ENCODE peak calls at places on chromosomes 13 and 19, in ten cellular contexts. X, O, D, E, C, T, Y, S, B and L are unnamed samples.

GRCh38 chr19:13507053-13507611 is 853 bp upstream of the CACNA1A start:
- DNase-seq in X (no peak), O (no peak), D (no peak), E (no peak), C (no peak), T (peak), Y (no peak), S (peak), B (peak), L (no peak)

GRCh38 chr19:50803633-50804419 is 13.6 kb downstream of the ACP4 start:
- DNase-seq in X (peak), O (peak), D (no peak), E (no peak), C (no peak), T (no peak), Y (peak), S (peak), B (peak), L (no peak)

GRCh38 chr19:956747-957451 is 27.2 kb upstream of the WDR18 start:
- DNase-seq in X (no peak), O (no peak), D (peak), E (no peak), C (no peak), T (peak), Y (no peak), S (peak), B (peak), L (no peak)

GRCh38 chr13:108478179-108478578 is 151.2 kb upstream of the MYO16 start:
- DNase-seq in X (no peak), O (no peak), D (no peak), E (no peak), C (no peak), T (no peak), Y (no peak), S (no peak), B (no peak), L (no peak)

GRCh38 chr13:95027638-95028037 is 273.6 kb downstream of the ABCC4 start:
- DNase-seq in X (no peak), O (no peak), D (no peak), E (no peak), C (no peak), T (no peak), Y (no peak), S (no peak), B (no peak), L (no peak)

GRCh38 chr19:27742041-27742440 is 1470.9 kb downstream of the UQCRFS1 start:
- DNase-seq in X (no peak), O (no peak), D (no peak), E (no peak), C (no peak), T (peak), Y (no peak), S (no peak), B (no peak), L (no peak)

GRCh38 chr13:77383097-77383496 is 56.2 kb upstream of the MYCBP2 start:
- DNase-seq in X (no peak), O (no peak), D (no peak), E (no peak), C (no peak), T (no peak), Y (no peak), S (no peak), B (no peak), L (no peak)

GRCh38 chr13:94411747-94412146 is 67.7 kb downstream of the DCT start:
- DNase-seq in X (no peak), O (no peak), D (no peak), E (no peak), C (no peak), T (no peak), Y (no peak), S (no peak), B (peak), L (no peak)

GRCh38 chr19:43934055-43934984 is 762 bp downstream of the ZNF45 start:
- DNase-seq in X (no peak), O (no peak), D (no peak), E (no peak), C (no peak), T (no peak), Y (no peak), S (peak), B (no peak), L (no peak)

GRCh38 chr13:33746867-33747266 is 71.1 kb upstream of the RFC3 start:
- DNase-seq in X (peak), O (no peak), D (no peak), E (no peak), C (no peak), T (no peak), Y (no peak), S (no peak), B (no peak), L (no peak)

GRCh38 chr19:18417250-18418033 is 1.8 kb upstream of the SSBP4 start:
- DNase-seq in X (peak), O (no peak), D (peak), E (peak), C (no peak), T (peak), Y (no peak), S (peak), B (peak), L (no peak)

GRCh38 chr19:32868206-32868950 is 1.2 kb downstream of the SLC7A9 start:
- DNase-seq in X (no peak), O (no peak), D (no peak), E (no peak), C (no peak), T (no peak), Y (no peak), S (no peak), B (no peak), L (no peak)

GRCh38 chr19:27986299-27986698 is 1226.7 kb downstream of the UQCRFS1 start:
- DNase-seq in X (no peak), O (no peak), D (no peak), E (no peak), C (no peak), T (no peak), Y (no peak), S (no peak), B (no peak), L (no peak)

GRCh38 chr19:54115071-54116063 is at the start of the genes PRPF31 and TFPT:
- DNase-seq in X (peak), O (peak), D (peak), E (peak), C (peak), T (peak), Y (peak), S (peak), B (peak), L (peak)

GRCh38 chr13:41916173-41916954 is 44.5 kb downstream of the VWA8 start:
- DNase-seq in X (peak), O (no peak), D (no peak), E (peak), C (no peak), T (peak), Y (no peak), S (peak), B (peak), L (no peak)